ENCODE peak calls at places on chromosome 10, in eight cellular contexts. One of them, this sample, is unnamed.

GRCh38 chr10:112802411-112803060 is 147.5 kb upstream of the TCF7L2 start:
- DNase-seq in AG10803: no peak
- DNase-seq in endodermal cell: no peak
- DNase-seq in A549: no peak
- DNase-seq in chondrocyte: no peak
- DNase-seq in transverse colon: no peak
- DNase-seq in cardiac fibroblast: no peak
- DNase-seq in tibial nerve: no peak
- DNase-seq in this sample: no peak

GRCh38 chr10:84298077-84298476 is 30.3 kb upstream of the CCSER2 start:
- DNase-seq in AG10803: no peak
- DNase-seq in endodermal cell: no peak
- DNase-seq in A549: no peak
- DNase-seq in chondrocyte: no peak
- DNase-seq in transverse colon: no peak
- DNase-seq in cardiac fibroblast: no peak
- DNase-seq in tibial nerve: no peak
- DNase-seq in this sample: no peak

GRCh38 chr10:72250666-72251065 is 23.1 kb upstream of the DDIT4 start:
- DNase-seq in AG10803: peak
- DNase-seq in endodermal cell: no peak
- DNase-seq in A549: peak
- DNase-seq in chondrocyte: peak
- DNase-seq in transverse colon: peak
- DNase-seq in cardiac fibroblast: peak
- DNase-seq in tibial nerve: peak
- DNase-seq in this sample: peak

GRCh38 chr10:109929501-109930219 is 6.3 kb upstream of the XPNPEP1 start:
- DNase-seq in AG10803: peak
- DNase-seq in endodermal cell: no peak
- DNase-seq in A549: no peak
- DNase-seq in chondrocyte: no peak
- DNase-seq in transverse colon: no peak
- DNase-seq in cardiac fibroblast: peak
- DNase-seq in tibial nerve: no peak
- DNase-seq in this sample: no peak

GRCh38 chr10:13555884-13556529 is 27.2 kb upstream of the BEND7 start:
- DNase-seq in AG10803: no peak
- DNase-seq in endodermal cell: no peak
- DNase-seq in A549: peak
- DNase-seq in chondrocyte: no peak
- DNase-seq in transverse colon: no peak
- DNase-seq in cardiac fibroblast: no peak
- DNase-seq in tibial nerve: no peak
- DNase-seq in this sample: no peak

GRCh38 chr10:81036257-81036656 is 498.6 kb downstream of the SH2D4B start:
- DNase-seq in AG10803: no peak
- DNase-seq in endodermal cell: no peak
- DNase-seq in A549: no peak
- DNase-seq in chondrocyte: no peak
- DNase-seq in transverse colon: no peak
- DNase-seq in cardiac fibroblast: no peak
- DNase-seq in tibial nerve: no peak
- DNase-seq in this sample: no peak

GRCh38 chr10:59091239-59091638 is 85.2 kb upstream of the PHYHIPL start:
- DNase-seq in AG10803: no peak
- DNase-seq in endodermal cell: no peak
- DNase-seq in A549: no peak
- DNase-seq in chondrocyte: no peak
- DNase-seq in transverse colon: no peak
- DNase-seq in cardiac fibroblast: no peak
- DNase-seq in tibial nerve: no peak
- DNase-seq in this sample: no peak

GRCh38 chr10:26627320-26627719 is 70.2 kb upstream of the PDSS1 start:
- DNase-seq in AG10803: no peak
- DNase-seq in endodermal cell: peak
- DNase-seq in A549: peak
- DNase-seq in chondrocyte: no peak
- DNase-seq in transverse colon: no peak
- DNase-seq in cardiac fibroblast: no peak
- DNase-seq in tibial nerve: no peak
- DNase-seq in this sample: no peak

GRCh38 chr10:89163265-89163995 is 43.7 kb downstream of the CH25H start:
- DNase-seq in AG10803: peak
- DNase-seq in endodermal cell: no peak
- DNase-seq in A549: no peak
- DNase-seq in chondrocyte: no peak
- DNase-seq in transverse colon: peak
- DNase-seq in cardiac fibroblast: peak
- DNase-seq in tibial nerve: peak
- DNase-seq in this sample: no peak

GRCh38 chr10:79244841-79245504 is 102.3 kb upstream of the PPIF start:
- DNase-seq in AG10803: peak
- DNase-seq in endodermal cell: no peak
- DNase-seq in A549: no peak
- DNase-seq in chondrocyte: no peak
- DNase-seq in transverse colon: peak
- DNase-seq in cardiac fibroblast: no peak
- DNase-seq in tibial nerve: no peak
- DNase-seq in this sample: no peak

GRCh38 chr10:97196213-97197029 is 10.7 kb upstream of the SLIT1 start:
- DNase-seq in AG10803: peak
- DNase-seq in endodermal cell: peak
- DNase-seq in A549: peak
- DNase-seq in chondrocyte: no peak
- DNase-seq in transverse colon: peak
- DNase-seq in cardiac fibroblast: peak
- DNase-seq in tibial nerve: peak
- DNase-seq in this sample: peak

GRCh38 chr10:132247943-132248342 is 59.8 kb downstream of the STK32C start:
- DNase-seq in AG10803: peak
- DNase-seq in endodermal cell: no peak
- DNase-seq in A549: no peak
- DNase-seq in chondrocyte: no peak
- DNase-seq in transverse colon: no peak
- DNase-seq in cardiac fibroblast: no peak
- DNase-seq in tibial nerve: no peak
- DNase-seq in this sample: no peak

GRCh38 chr10:82813856-82814255 is 938.9 kb downstream of the NRG3 start:
- DNase-seq in AG10803: peak
- DNase-seq in endodermal cell: no peak
- DNase-seq in A549: no peak
- DNase-seq in chondrocyte: no peak
- DNase-seq in transverse colon: no peak
- DNase-seq in cardiac fibroblast: no peak
- DNase-seq in tibial nerve: no peak
- DNase-seq in this sample: no peak

GRCh38 chr10:127997937-127998336 is 91.0 kb downstream of the PTPRE start:
- DNase-seq in AG10803: no peak
- DNase-seq in endodermal cell: no peak
- DNase-seq in A549: no peak
- DNase-seq in chondrocyte: no peak
- DNase-seq in transverse colon: no peak
- DNase-seq in cardiac fibroblast: peak
- DNase-seq in tibial nerve: no peak
- DNase-seq in this sample: no peak

GRCh38 chr10:72784551-72785421 is 92.8 kb downstream of the MCU start:
- DNase-seq in AG10803: peak
- DNase-seq in endodermal cell: peak
- DNase-seq in A549: peak
- DNase-seq in chondrocyte: no peak
- DNase-seq in transverse colon: peak
- DNase-seq in cardiac fibroblast: peak
- DNase-seq in tibial nerve: peak
- DNase-seq in this sample: peak

GRCh38 chr10:15715619-15716227 is 4.0 kb downstream of the ITGA8 start:
- DNase-seq in AG10803: peak
- DNase-seq in endodermal cell: peak
- DNase-seq in A549: peak
- DNase-seq in chondrocyte: no peak
- DNase-seq in transverse colon: no peak
- DNase-seq in cardiac fibroblast: peak
- DNase-seq in tibial nerve: no peak
- DNase-seq in this sample: no peak

GRCh38 chr10:15719062-15719898 is 442 bp downstream of the ITGA8 start:
- DNase-seq in AG10803: peak
- DNase-seq in endodermal cell: peak
- DNase-seq in A549: no peak
- DNase-seq in chondrocyte: no peak
- DNase-seq in transverse colon: peak
- DNase-seq in cardiac fibroblast: no peak
- DNase-seq in tibial nerve: no peak
- DNase-seq in this sample: no peak

GRCh38 chr10:15718495-15719061 is 1.1 kb downstream of the ITGA8 start:
- DNase-seq in AG10803: no peak
- DNase-seq in endodermal cell: no peak
- DNase-seq in A549: no peak
- DNase-seq in chondrocyte: no peak
- DNase-seq in transverse colon: no peak
- DNase-seq in cardiac fibroblast: no peak
- DNase-seq in tibial nerve: no peak
- DNase-seq in this sample: no peak

GRCh38 chr10:15720635-15721310 is 1.1 kb upstream of the ITGA8 start:
- DNase-seq in AG10803: no peak
- DNase-seq in endodermal cell: no peak
- DNase-seq in A549: no peak
- DNase-seq in chondrocyte: no peak
- DNase-seq in transverse colon: no peak
- DNase-seq in cardiac fibroblast: no peak
- DNase-seq in tibial nerve: no peak
- DNase-seq in this sample: no peak

DNA sequence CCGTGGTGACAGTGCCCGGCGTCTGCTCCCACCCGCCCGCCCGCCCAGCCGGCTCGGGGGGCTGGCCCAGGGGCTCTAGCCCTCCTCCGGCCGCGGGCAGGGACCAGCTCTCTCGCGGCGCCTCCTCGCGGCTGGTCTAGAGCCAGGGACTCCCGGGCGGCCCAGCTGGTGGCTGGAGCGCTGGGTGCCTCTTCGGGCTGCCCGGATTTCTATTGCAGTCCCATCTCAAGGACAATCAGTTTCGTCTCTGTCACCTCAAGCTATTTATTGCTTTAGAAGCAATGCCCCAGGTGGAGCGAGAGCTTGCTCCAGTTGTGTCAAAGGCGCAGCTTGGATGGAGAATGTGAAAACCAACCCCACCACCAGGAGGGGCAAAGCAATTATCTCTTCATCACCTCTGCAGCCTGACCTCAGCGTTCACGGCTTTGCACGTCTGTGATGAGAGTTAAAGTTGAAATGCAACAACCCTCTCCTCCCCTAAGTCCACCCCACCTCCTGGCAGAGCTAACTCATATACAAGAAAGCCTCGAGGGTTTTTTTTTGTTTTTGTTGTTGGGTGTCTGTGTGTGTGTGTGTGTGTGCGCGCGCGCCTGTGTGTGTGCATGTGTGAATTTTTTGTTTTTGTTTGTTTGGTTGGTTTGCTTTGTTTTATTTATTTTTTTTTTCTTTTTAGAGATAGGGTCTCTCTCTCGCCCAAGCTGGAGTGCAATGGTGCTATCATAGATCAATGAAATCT is at the start of gene ITGA8:
- DNase-seq in AG10803: peak
- DNase-seq in endodermal cell: peak
- DNase-seq in A549: peak
- DNase-seq in chondrocyte: no peak
- DNase-seq in transverse colon: peak
- DNase-seq in cardiac fibroblast: peak
- DNase-seq in tibial nerve: no peak
- DNase-seq in this sample: no peak
- TF ChIP-seq CTCF in AG10803: peak
- TF ChIP-seq CTCF in endodermal cell: peak
- TF ChIP-seq CTCF in A549: no peak
- TF ChIP-seq CTCF in chondrocyte: peak
- TF ChIP-seq CTCF in transverse colon: peak
- TF ChIP-seq CTCF in cardiac fibroblast: peak
- TF ChIP-seq CTCF in tibial nerve: peak
- TF ChIP-seq CTCF in this sample: no peak

GRCh38 chr10:105974803-105975456 is 1189.6 kb downstream of the SORCS1 start:
- DNase-seq in AG10803: peak
- DNase-seq in endodermal cell: peak
- DNase-seq in A549: peak
- DNase-seq in chondrocyte: no peak
- DNase-seq in transverse colon: no peak
- DNase-seq in cardiac fibroblast: peak
- DNase-seq in tibial nerve: peak
- DNase-seq in this sample: no peak
- TF ChIP-seq CTCF in AG10803: peak
- TF ChIP-seq CTCF in endodermal cell: peak
- TF ChIP-seq CTCF in A549: no peak
- TF ChIP-seq CTCF in chondrocyte: peak
- TF ChIP-seq CTCF in transverse colon: peak
- TF ChIP-seq CTCF in cardiac fibroblast: peak
- TF ChIP-seq CTCF in tibial nerve: peak
- TF ChIP-seq CTCF in this sample: no peak

GRCh38 chr10:123272171-123272570 is 118.0 kb downstream of the BUB3 start:
- DNase-seq in AG10803: no peak
- DNase-seq in endodermal cell: peak
- DNase-seq in A549: peak
- DNase-seq in chondrocyte: no peak
- DNase-seq in transverse colon: no peak
- DNase-seq in cardiac fibroblast: no peak
- DNase-seq in tibial nerve: no peak
- DNase-seq in this sample: no peak
- TF ChIP-seq CTCF in AG10803: no peak
- TF ChIP-seq CTCF in endodermal cell: peak
- TF ChIP-seq CTCF in A549: no peak
- TF ChIP-seq CTCF in chondrocyte: no peak
- TF ChIP-seq CTCF in transverse colon: no peak
- TF ChIP-seq CTCF in cardiac fibroblast: peak
- TF ChIP-seq CTCF in tibial nerve: no peak
- TF ChIP-seq CTCF in this sample: no peak

DNA sequence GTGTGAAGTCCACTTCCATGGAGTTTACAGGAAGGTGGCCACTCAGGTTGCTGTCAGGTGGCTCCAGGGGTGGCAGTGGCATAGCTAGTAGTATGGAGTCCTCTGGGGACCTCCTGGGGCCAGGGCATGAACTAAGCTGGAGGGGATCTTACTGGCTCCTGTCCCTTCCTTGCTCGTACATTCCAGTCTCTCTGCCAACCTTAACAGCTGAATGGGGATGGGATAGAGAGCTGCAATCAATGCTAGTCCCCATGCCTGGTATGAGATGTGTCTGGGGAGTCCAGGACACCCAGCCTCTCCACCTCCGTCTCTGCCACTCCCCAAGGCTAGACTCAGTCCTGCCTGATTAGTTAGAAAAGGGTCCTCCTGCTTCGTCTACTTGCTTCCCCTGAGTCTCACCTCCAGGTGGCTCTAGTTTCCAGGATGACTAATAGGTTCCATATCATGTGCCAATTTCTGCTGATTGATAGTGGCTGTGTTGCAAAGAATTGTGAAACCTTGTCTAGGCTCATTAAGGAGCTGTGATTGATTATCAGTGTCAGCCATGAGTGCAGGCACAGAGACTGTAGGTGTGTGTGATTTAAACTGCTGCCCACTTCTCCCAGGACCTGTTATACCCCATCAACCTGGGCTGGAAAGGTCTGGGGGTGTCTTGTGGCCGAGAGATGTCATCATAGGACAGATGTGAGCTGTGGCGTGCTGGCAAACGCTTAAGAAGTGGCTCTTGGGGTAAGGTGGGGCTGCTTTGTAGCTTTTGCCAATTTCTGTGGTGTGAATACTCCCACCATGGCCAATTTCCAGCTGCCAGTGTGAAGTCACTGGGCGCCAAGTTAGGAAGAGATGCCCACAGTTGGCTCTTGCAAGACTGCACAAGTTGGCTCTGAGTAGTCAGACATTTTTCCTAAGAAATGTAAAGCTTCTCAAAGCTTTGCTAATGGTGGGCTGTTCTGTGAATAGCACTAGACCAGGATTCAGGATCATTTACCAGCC is 59.8 kb downstream of the COL13A1 start:
- DNase-seq in AG10803: peak
- DNase-seq in endodermal cell: peak
- DNase-seq in A549: peak
- DNase-seq in chondrocyte: no peak
- DNase-seq in transverse colon: no peak
- DNase-seq in cardiac fibroblast: peak
- DNase-seq in tibial nerve: peak
- DNase-seq in this sample: peak
- TF ChIP-seq CTCF in AG10803: peak
- TF ChIP-seq CTCF in endodermal cell: peak
- TF ChIP-seq CTCF in A549: peak
- TF ChIP-seq CTCF in chondrocyte: peak
- TF ChIP-seq CTCF in transverse colon: no peak
- TF ChIP-seq CTCF in cardiac fibroblast: peak
- TF ChIP-seq CTCF in tibial nerve: no peak
- TF ChIP-seq CTCF in this sample: peak